ENCODE peak calls at places on chromosomes 5 and 9, in four cellular contexts. B is astrocyte of the cerebellum, U is GM12865, O is Peyer's patch. F is an unnamed sample.
A peak's percentile ranks its signal among the peaks of the same experiment; 100 is the strongest.

GRCh38 chr9:90167920-90168319 is 474.7 kb downstream of the DIRAS2 start:
- DNase-seq in B (no peak), U (no peak), O (no peak), F (no peak)

GRCh38 chr5:103605277-103605676 is 42.7 kb upstream of the NUDT12 start:
- DNase-seq in B (no peak), U (no peak), O (no peak), F (no peak)

GRCh38 chr9:12973702-12974101 is 198.9 kb downstream of the LURAP1L start:
- DNase-seq in B (no peak), U (no peak), O (no peak), F (no peak)

GRCh38 chr9:33011857-33012256 is 10.4 kb upstream of the APTX start:
- DNase-seq in B (no peak), U (no peak), O (no peak), F (no peak)

GRCh38 chr5:50463047-50463446 is 22.0 kb upstream of the EMB start:
- DNase-seq in B (no peak), U (no peak), O (no peak), F (no peak)

GRCh38 chr5:122789461-122790171 is 14.7 kb downstream of the SNX2 start:
- DNase-seq in B (no peak), U (no peak), O (no peak), F (no peak)

GRCh38 chr9:134661299-134661698 is 19.7 kb downstream of the COL5A1 start:
- DNase-seq in B (no peak), U (no peak), O (no peak), F (no peak)

GRCh38 chr9:19894975-19895374 is 106.1 kb upstream of the SLC24A2 start:
- DNase-seq in B (no peak), U (no peak), O (no peak), F (no peak)

GRCh38 chr9:110214553-110214952 is 6.6 kb upstream of the C9orf152 start:
- DNase-seq in B (no peak), U (no peak), O (no peak), F (no peak)

GRCh38 chr5:164504141-164504772 is 998.8 kb downstream of the MAT2B start:
- DNase-seq in B (peak; percentile 54), U (peak; percentile 70), O (no peak), F (no peak)

GRCh38 chr5:2023196-2023595 is 140.5 kb upstream of the IRX4 start:
- DNase-seq in B (no peak), U (no peak), O (no peak), F (no peak)

GRCh38 chr9:83505282-83505681 is 32.9 kb downstream of the FRMD3 start:
- DNase-seq in B (no peak), U (no peak), O (no peak), F (no peak)

GRCh38 chr5:23506329-23507236 is 826 bp upstream of the PRDM9 start:
- DNase-seq in B (no peak), U (no peak), O (no peak), F (no peak)
- TF ChIP-seq CTCF in B (peak; percentile 3), U (no peak), O (no peak), F (peak; percentile 54)

DNA sequence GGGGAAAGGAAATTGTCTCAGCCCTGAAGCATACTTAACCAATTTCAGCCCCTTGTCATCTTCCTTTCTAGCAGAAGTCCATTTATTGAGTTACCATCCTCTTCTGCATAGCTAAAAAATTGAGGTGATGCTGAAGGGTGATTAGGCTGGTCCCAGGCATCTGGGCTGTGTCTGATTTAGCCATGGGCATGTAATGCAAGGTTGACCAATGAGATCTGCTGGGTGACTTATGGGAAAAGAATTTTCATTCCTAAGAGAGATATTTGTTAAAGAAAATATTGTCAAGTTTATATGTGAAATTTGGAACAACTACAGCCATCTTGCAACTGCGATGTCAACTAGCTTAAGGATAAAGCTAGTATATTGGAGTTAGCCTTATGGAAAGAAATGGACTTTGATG is 5.1 kb downstream of the ITGA2 start:
- DNase-seq in B (no peak), U (no peak), O (no peak), F (no peak)
- H3K4me3 ChIP-seq in B (no peak overlapping the region), U (no peak overlapping the region), O (no peak overlapping the region), F (no peak overlapping the region)

DNA sequence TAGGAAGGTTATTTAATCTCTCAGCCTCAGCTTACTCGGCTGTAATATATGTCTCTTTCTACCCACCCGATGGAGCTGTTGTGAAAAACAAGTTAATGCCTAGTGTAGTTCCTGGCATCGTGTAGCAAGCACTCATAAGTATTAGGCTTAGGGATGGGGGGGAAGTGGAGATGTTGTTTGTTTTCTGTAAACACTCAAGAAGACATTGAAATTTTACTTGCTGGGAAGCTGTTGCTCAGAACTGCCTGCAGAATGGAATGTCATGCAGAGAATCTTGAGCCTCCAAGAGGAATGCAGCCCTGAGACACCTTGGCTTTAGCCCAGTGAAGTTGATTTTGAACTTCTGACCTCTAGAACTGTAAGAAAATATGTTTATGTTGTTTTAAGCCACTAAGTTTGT is 53.6 kb downstream of the MFAP3 start:
- DNase-seq in B (no peak), U (no peak), O (no peak), F (no peak)
- TF ChIP-seq CTCF in B (no peak), U (no peak), O (no peak), F (no peak)

GRCh38 chr5:83417884-83418283 is 53.7 kb upstream of the VCAN start:
- DNase-seq in B (no peak), U (no peak), O (no peak), F (no peak)
- H3K4me3 ChIP-seq in B (no peak overlapping the region), U (no peak overlapping the region), O (no peak overlapping the region), F (no peak overlapping the region)

GRCh38 chr5:150400020-150400326 is 12.7 kb downstream of the CD74 start:
- DNase-seq in B (no peak), U (peak; percentile 71), O (no peak), F (no peak)

GRCh38 chr5:150400327-150401075 is 12.2 kb downstream of the CD74 start:
- DNase-seq in B (no peak), U (peak; percentile 74), O (peak; percentile 41), F (no peak)

GRCh38 chr5:150397749-150398431 is 14.8 kb downstream of the CD74 start:
- DNase-seq in B (no peak), U (no peak), O (no peak), F (no peak)

GRCh38 chr5:150399158-150400019 is 13.3 kb downstream of the CD74 start:
- DNase-seq in B (no peak), U (peak; percentile 70), O (no peak), F (no peak)

GRCh38 chr5:150398432-150399157 is 14.1 kb downstream of the CD74 start:
- DNase-seq in B (no peak), U (peak; percentile 84), O (no peak), F (no peak)
- TF ChIP-seq CTCF in B (peak; percentile 21), U (peak; percentile 77), O (peak; percentile 40), F (no peak)

DNA sequence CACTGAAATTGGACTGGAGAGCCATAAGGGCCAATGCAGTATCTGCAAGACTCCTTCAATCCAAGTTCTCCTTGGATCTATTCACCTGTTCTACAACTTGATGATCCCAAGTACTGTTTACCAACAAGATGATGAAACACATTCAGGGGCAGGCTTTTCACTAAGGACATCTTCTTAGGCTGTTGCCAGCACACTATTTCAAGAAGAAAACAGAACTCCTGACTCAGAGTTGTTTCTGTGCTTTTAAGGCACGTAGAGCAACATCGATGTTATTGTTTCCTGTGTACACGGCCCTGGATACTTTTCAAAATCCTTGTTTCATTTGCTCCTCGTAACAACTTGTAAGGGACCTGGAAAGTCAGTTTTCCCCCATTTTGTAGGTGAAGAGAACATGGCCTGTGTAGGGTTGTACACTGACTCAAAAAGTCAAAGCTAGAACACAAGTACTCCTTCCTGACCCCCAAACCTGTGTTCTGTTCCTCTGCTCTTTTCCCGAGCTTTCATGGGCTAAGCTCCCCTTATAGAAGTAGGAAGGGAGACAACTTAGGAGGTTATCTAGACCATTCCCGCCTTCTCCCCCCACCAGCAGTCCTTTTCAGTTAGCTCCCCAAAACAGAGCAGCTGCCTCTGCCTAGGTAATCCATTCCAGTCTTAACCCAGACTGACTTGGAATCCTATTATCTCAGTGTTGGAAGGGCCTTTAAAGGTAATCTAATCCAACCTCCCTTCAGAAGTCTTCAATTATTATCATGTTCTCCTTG is 5.2 kb upstream of the MGAT1 start:
- DNase-seq in B (no peak), U (no peak), O (no peak), F (peak; percentile 14)
- H3K4me3 ChIP-seq in B (peak overlapping the region; percentile 76), U (peak overlapping the region; percentile 90), O (peak overlapping the region; percentile 85), F (peak overlapping the region; percentile 43)

DNA sequence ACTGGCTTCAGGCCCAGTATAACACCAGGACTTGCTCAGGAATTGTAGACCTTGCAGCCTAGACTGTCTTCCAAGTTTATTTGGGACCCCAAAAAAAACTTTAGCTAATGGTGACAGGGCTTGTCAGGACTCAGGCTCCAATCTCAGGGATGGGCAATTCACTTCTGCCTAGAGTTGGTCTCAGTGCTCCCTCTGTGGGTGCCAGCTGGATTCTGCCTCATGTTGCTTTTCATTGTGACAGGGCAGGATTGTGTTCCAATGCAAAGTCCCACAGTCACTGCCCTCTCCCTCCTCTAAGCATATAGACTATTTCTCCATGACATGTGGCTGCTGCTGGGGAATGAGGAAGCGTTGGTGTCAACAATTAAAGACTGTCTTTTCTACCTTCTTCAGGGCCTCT is 174.7 kb downstream of the CYLC2 start:
- DNase-seq in B (no peak), U (no peak), O (no peak), F (no peak)
- TF ChIP-seq CTCF in B (no peak), U (no peak), O (no peak), F (no peak)

GRCh38 chr9:38622961-38623360 is 2.6 kb upstream of the ANKRD18A start:
- DNase-seq in B (no peak), U (no peak), O (no peak), F (no peak)

GRCh38 chr9:38622083-38622674 is 1.8 kb upstream of the ANKRD18A start:
- DNase-seq in B (no peak), U (no peak), O (peak; percentile 65), F (no peak)

GRCh38 chr9:38619556-38620447 is 594 bp downstream of the ANKRD18A start:
- DNase-seq in B (no peak), U (no peak), O (peak; percentile 61), F (no peak)

GRCh38 chr9:38621434-38622082 is 1.2 kb upstream of the ANKRD18A start:
- DNase-seq in B (no peak), U (no peak), O (peak; percentile 66), F (no peak)

DNA sequence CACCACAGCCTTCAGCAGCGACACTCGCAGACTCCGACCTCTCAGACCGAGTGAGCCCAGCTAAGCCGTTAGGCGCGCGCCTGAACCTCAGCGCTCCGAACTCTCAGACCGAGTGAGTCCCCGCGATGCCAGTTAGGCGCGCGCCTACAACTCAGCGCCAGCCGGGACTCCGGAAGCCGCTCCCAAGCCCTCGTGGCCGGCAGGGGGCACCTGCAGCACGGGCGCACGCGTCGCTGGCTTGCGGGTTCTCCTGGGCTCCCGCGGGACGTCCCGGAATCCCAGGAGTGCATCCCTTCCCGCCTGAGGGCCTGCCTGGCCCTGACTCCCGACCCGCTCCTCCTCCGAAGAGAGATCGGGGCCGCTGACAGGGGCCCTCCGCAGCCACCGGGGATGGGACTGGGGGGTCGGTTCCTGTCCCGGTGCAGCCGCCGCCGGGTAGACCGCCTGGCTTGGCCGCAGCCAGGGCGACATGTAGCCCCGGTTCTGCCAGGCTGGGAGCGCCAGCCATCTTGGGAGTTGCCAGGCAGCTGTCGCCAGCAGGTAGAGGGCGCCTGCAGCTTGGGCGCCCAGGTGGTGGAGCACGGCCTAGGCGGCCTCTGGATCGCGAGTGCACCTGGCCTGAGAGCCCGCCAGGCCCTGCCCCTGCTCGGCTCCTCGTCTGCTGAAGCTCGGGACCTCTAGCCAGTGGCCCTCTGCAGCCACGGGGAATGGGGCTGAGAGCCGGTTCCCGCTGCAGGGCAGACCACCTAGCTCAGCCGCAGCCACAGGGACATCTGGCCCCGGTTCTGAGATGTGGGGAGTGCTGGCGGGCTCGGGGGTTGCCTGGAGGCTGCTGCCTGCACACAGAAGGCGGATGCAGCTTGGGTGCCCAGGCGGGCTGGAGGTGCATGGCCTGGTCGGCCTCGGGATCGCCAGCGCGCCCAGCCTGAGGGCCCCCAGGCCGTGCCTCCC is at the start of gene ANKRD18A:
- DNase-seq in B (peak; percentile 39), U (peak; percentile 79), O (peak; percentile 94), F (peak; percentile 92)
- H3K4me3 ChIP-seq in B (peak within 1 kb of the TSS; percentile 55), U (peak within 1 kb of the TSS; percentile 50), O (peak within 1 kb of the TSS; percentile 53), F (peak within 1 kb of the TSS; percentile 53)

F was measured in RWPE2.